ENCODE peak calls at places on chromosomes 7 and 10, in ten cellular contexts. One of them, this sample, is unnamed.

GRCh38 chr7:24907311-24907886 is 72.6 kb downstream of the OSBPL3 start:
- DNase-seq in pons: no peak
- DNase-seq in cerebellum: no peak
- DNase-seq in ureter: no peak
- DNase-seq in T-helper 2 cell: no peak
- DNase-seq in fibroblast of the aortic adventitia: peak
- DNase-seq in uterus: no peak
- DNase-seq in neuronal stem cell: no peak
- DNase-seq in T-cell: no peak
- DNase-seq in left cardiac atrium: no peak
- DNase-seq in this sample: peak

GRCh38 chr7:92740713-92741126 is 95.7 kb downstream of the CDK6 start:
- DNase-seq in pons: peak
- DNase-seq in cerebellum: no peak
- DNase-seq in T-helper 2 cell: no peak
- DNase-seq in uterus: no peak
- DNase-seq in ureter: no peak
- DNase-seq in neuronal stem cell: no peak
- DNase-seq in left cardiac atrium: no peak
- DNase-seq in fibroblast of the aortic adventitia: peak
- DNase-seq in T-cell: no peak
- DNase-seq in this sample: peak

GRCh38 chr10:1360011-1360580 is 303.9 kb downstream of the WDR37 start:
- DNase-seq in T-helper 2 cell: no peak
- DNase-seq in fibroblast of the aortic adventitia: no peak
- DNase-seq in uterus: no peak
- DNase-seq in ureter: no peak
- DNase-seq in neuronal stem cell: peak
- DNase-seq in cerebellum: no peak
- DNase-seq in pons: no peak
- DNase-seq in T-cell: no peak
- DNase-seq in left cardiac atrium: no peak
- DNase-seq in this sample: no peak

GRCh38 chr10:29386347-29386999 is 97.6 kb downstream of the LYZL1 start:
- DNase-seq in cerebellum: peak
- DNase-seq in left cardiac atrium: no peak
- DNase-seq in uterus: no peak
- DNase-seq in fibroblast of the aortic adventitia: peak
- DNase-seq in pons: peak
- DNase-seq in T-helper 2 cell: no peak
- DNase-seq in neuronal stem cell: peak
- DNase-seq in ureter: no peak
- DNase-seq in T-cell: no peak
- DNase-seq in this sample: peak

GRCh38 chr10:42790835-42791234 is 8.2 kb downstream of the BMS1 start:
- DNase-seq in pons: peak
- DNase-seq in ureter: no peak
- DNase-seq in neuronal stem cell: peak
- DNase-seq in T-helper 2 cell: no peak
- DNase-seq in uterus: no peak
- DNase-seq in T-cell: no peak
- DNase-seq in cerebellum: no peak
- DNase-seq in fibroblast of the aortic adventitia: no peak
- DNase-seq in left cardiac atrium: no peak
- DNase-seq in this sample: no peak

GRCh38 chr10:117574546-117575146 is 32.1 kb downstream of the EMX2 start:
- DNase-seq in pons: no peak
- DNase-seq in T-cell: no peak
- DNase-seq in fibroblast of the aortic adventitia: no peak
- DNase-seq in neuronal stem cell: no peak
- DNase-seq in cerebellum: no peak
- DNase-seq in ureter: no peak
- DNase-seq in left cardiac atrium: no peak
- DNase-seq in uterus: no peak
- DNase-seq in T-helper 2 cell: no peak
- DNase-seq in this sample: no peak

GRCh38 chr10:605632-606325 is 83.7 kb downstream of the DIP2C start:
- DNase-seq in left cardiac atrium: peak
- DNase-seq in pons: no peak
- DNase-seq in ureter: no peak
- DNase-seq in cerebellum: no peak
- DNase-seq in neuronal stem cell: no peak
- DNase-seq in fibroblast of the aortic adventitia: no peak
- DNase-seq in uterus: no peak
- DNase-seq in T-helper 2 cell: no peak
- DNase-seq in T-cell: no peak
- DNase-seq in this sample: no peak

GRCh38 chr10:13808556-13809391 is 222.0 kb downstream of the PRPF18 start:
- DNase-seq in T-helper 2 cell: no peak
- DNase-seq in T-cell: no peak
- DNase-seq in cerebellum: no peak
- DNase-seq in neuronal stem cell: no peak
- DNase-seq in pons: no peak
- DNase-seq in left cardiac atrium: no peak
- DNase-seq in uterus: no peak
- DNase-seq in ureter: no peak
- DNase-seq in fibroblast of the aortic adventitia: no peak
- DNase-seq in this sample: no peak

GRCh38 chr10:72424561-72424960 is 69.8 kb upstream of the DNAJB12 start:
- DNase-seq in uterus: no peak
- DNase-seq in left cardiac atrium: no peak
- DNase-seq in ureter: no peak
- DNase-seq in T-helper 2 cell: no peak
- DNase-seq in T-cell: no peak
- DNase-seq in cerebellum: no peak
- DNase-seq in neuronal stem cell: no peak
- DNase-seq in pons: no peak
- DNase-seq in fibroblast of the aortic adventitia: no peak
- DNase-seq in this sample: no peak

GRCh38 chr10:24806262-24806661 is 82.6 kb upstream of the ARHGAP21 start:
- DNase-seq in cerebellum: no peak
- DNase-seq in ureter: no peak
- DNase-seq in fibroblast of the aortic adventitia: no peak
- DNase-seq in left cardiac atrium: no peak
- DNase-seq in neuronal stem cell: no peak
- DNase-seq in uterus: no peak
- DNase-seq in pons: peak
- DNase-seq in T-cell: no peak
- DNase-seq in T-helper 2 cell: no peak
- DNase-seq in this sample: no peak

GRCh38 chr7:139691253-139691781 is 86.5 kb downstream of the HIPK2 start:
- DNase-seq in ureter: no peak
- DNase-seq in fibroblast of the aortic adventitia: no peak
- DNase-seq in left cardiac atrium: peak
- DNase-seq in neuronal stem cell: no peak
- DNase-seq in uterus: no peak
- DNase-seq in cerebellum: peak
- DNase-seq in pons: no peak
- DNase-seq in T-helper 2 cell: no peak
- DNase-seq in T-cell: no peak
- DNase-seq in this sample: no peak

GRCh38 chr7:127933116-127933515 is 98.1 kb downstream of the LRRC4 start:
- DNase-seq in fibroblast of the aortic adventitia: peak
- DNase-seq in uterus: no peak
- DNase-seq in left cardiac atrium: no peak
- DNase-seq in T-cell: no peak
- DNase-seq in ureter: no peak
- DNase-seq in pons: no peak
- DNase-seq in cerebellum: no peak
- DNase-seq in T-helper 2 cell: no peak
- DNase-seq in neuronal stem cell: no peak
- DNase-seq in this sample: no peak

GRCh38 chr7:50359995-50360925 is 55.7 kb downstream of the IKZF1 start:
- DNase-seq in left cardiac atrium: no peak
- DNase-seq in uterus: no peak
- DNase-seq in cerebellum: no peak
- DNase-seq in T-cell: peak
- DNase-seq in T-helper 2 cell: peak
- DNase-seq in fibroblast of the aortic adventitia: peak
- DNase-seq in ureter: no peak
- DNase-seq in pons: no peak
- DNase-seq in neuronal stem cell: no peak
- DNase-seq in this sample: peak

GRCh38 chr10:112250555-112250954 is 32.6 kb upstream of the TECTB start:
- DNase-seq in cerebellum: no peak
- DNase-seq in ureter: no peak
- DNase-seq in uterus: no peak
- DNase-seq in left cardiac atrium: no peak
- DNase-seq in T-cell: no peak
- DNase-seq in pons: no peak
- DNase-seq in T-helper 2 cell: no peak
- DNase-seq in fibroblast of the aortic adventitia: peak
- DNase-seq in neuronal stem cell: no peak
- DNase-seq in this sample: peak

GRCh38 chr7:133782470-133782869 is 344.7 kb upstream of the LRGUK start:
- DNase-seq in T-cell: no peak
- DNase-seq in neuronal stem cell: no peak
- DNase-seq in T-helper 2 cell: no peak
- DNase-seq in ureter: no peak
- DNase-seq in pons: no peak
- DNase-seq in uterus: no peak
- DNase-seq in cerebellum: no peak
- DNase-seq in fibroblast of the aortic adventitia: no peak
- DNase-seq in left cardiac atrium: no peak
- DNase-seq in this sample: no peak

GRCh38 chr10:60998932-60999331 is 54.9 kb upstream of the RHOBTB1 start:
- DNase-seq in fibroblast of the aortic adventitia: no peak
- DNase-seq in left cardiac atrium: no peak
- DNase-seq in uterus: no peak
- DNase-seq in T-cell: no peak
- DNase-seq in neuronal stem cell: no peak
- DNase-seq in pons: no peak
- DNase-seq in ureter: no peak
- DNase-seq in T-helper 2 cell: no peak
- DNase-seq in cerebellum: no peak
- DNase-seq in this sample: no peak

GRCh38 chr10:86423739-86424138 is 57.1 kb upstream of the GRID1 start:
- DNase-seq in fibroblast of the aortic adventitia: no peak
- DNase-seq in neuronal stem cell: no peak
- DNase-seq in T-cell: no peak
- DNase-seq in uterus: no peak
- DNase-seq in left cardiac atrium: no peak
- DNase-seq in cerebellum: no peak
- DNase-seq in pons: no peak
- DNase-seq in ureter: no peak
- DNase-seq in T-helper 2 cell: no peak
- DNase-seq in this sample: no peak

GRCh38 chr7:2013381-2014311 is 219.1 kb downstream of the MAD1L1 start:
- DNase-seq in ureter: no peak
- DNase-seq in T-helper 2 cell: no peak
- DNase-seq in cerebellum: no peak
- DNase-seq in T-cell: no peak
- DNase-seq in left cardiac atrium: peak
- DNase-seq in pons: no peak
- DNase-seq in uterus: no peak
- DNase-seq in neuronal stem cell: no peak
- DNase-seq in fibroblast of the aortic adventitia: no peak
- DNase-seq in this sample: no peak